ENCODE peak calls at places on chromosomes 13 and 19, in six cellular contexts. Q is activated T-helper 2 cell treated with anti-CD3 and anti-CD28 coated beads, Interferon-gamma antibody, Interleukin-2, Interleukin-4, amounts not matched to agents 10 μg/mL and 5 μg/mL and 100 μg/mL, durations not matched to agents 14 hours and 24 hours and 36 hours; V is colonic mucosa; P is NCI-H510A; J is pancreas; N is left ventricle myocardium inferior. S is an unnamed sample.

GRCh38 chr13:100209857-100210580 is 121.1 kb downstream of the PCCA start:
- DNase-seq in Q (no peak), V (no peak), P (no peak), J (no peak), N (no peak), S (no peak)

GRCh38 chr13:51331354-51331861 is 8.1 kb upstream of the SERPINE3 start:
- DNase-seq in Q (no peak), V (no peak), P (no peak), J (no peak), N (no peak), S (no peak)

GRCh38 chr19:54325194-54325621 is 12.2 kb upstream of the LILRA5 start:
- DNase-seq in Q (peak; percentile 41), V (peak; percentile 29), P (no peak), J (no peak), N (no peak), S (peak; percentile 41)

GRCh38 chr13:27728271-27728670 is 64.0 kb upstream of the GSX1 start:
- DNase-seq in Q (no peak), V (no peak), P (no peak), J (no peak), N (no peak), S (no peak)

GRCh38 chr13:41603917-41604316 is 146.6 kb downstream of the RGCC start:
- DNase-seq in Q (no peak), V (no peak), P (no peak), J (no peak), N (no peak), S (no peak)

GRCh38 chr19:17330546-17331253 is 4.0 kb downstream of the ANO8 start:
- DNase-seq in Q (no peak), V (no peak), P (no peak), J (no peak), N (no peak), S (no peak)

GRCh38 chr13:79678100-79678499 is 197.1 kb downstream of the NDFIP2 start:
- DNase-seq in Q (no peak), V (no peak), P (no peak), J (no peak), N (no peak), S (no peak)

GRCh38 chr19:28482221-28482620 is 730.7 kb downstream of the UQCRFS1 start:
- DNase-seq in Q (no peak), V (peak; percentile 26), P (no peak), J (no peak), N (no peak), S (no peak)

GRCh38 chr13:91955546-91956355 is 557.3 kb downstream of the GPC5 start:
- DNase-seq in Q (no peak), V (no peak), P (no peak), J (no peak), N (no peak), S (no peak)

GRCh38 chr19:29285878-29286277 is 72.9 kb upstream of the UQCRFS1 start:
- DNase-seq in Q (no peak), V (no peak), P (no peak), J (no peak), N (no peak), S (no peak)

GRCh38 chr19:32373614-32374295 is 28.3 kb downstream of the ZNF507 start:
- DNase-seq in Q (no peak), V (peak; percentile 60), P (peak; percentile 75), J (peak; percentile 50), N (no peak), S (no peak)

GRCh38 chr13:67223742-67224141 is 6.4 kb downstream of the PCDH9 start:
- DNase-seq in Q (no peak), V (no peak), P (no peak), J (no peak), N (no peak), S (no peak)

GRCh38 chr13:44471686-44472085 is 98.1 kb downstream of the SERP2 start:
- DNase-seq in Q (no peak), V (no peak), P (no peak), J (no peak), N (no peak), S (no peak)

GRCh38 chr13:48160879-48161278 is 66.0 kb upstream of the MED4 start:
- DNase-seq in Q (no peak), V (no peak), P (no peak), J (no peak), N (peak; percentile 53), S (no peak)

GRCh38 chr19:6260912-6261636 is 18.7 kb downstream of the MLLT1 start:
- DNase-seq in Q (no peak), V (no peak), P (no peak), J (no peak), N (no peak), S (no peak)

S was measured in Peyer's patch.